ENCODE peak calls at places on chromosomes 6 and 20, in four cellular contexts. One of them, this sample, is unnamed.

GRCh38 chr6:38021571-38021970 is 202.0 kb downstream of the ZFAND3 start:
- DNase-seq in astrocyte: no peak
- DNase-seq in GM10248: no peak
- DNase-seq in psoas muscle: no peak
- DNase-seq in this sample: no peak

GRCh38 chr6:106149472-106150069 is 63.4 kb downstream of the PRDM1 start:
- DNase-seq in astrocyte: no peak
- DNase-seq in GM10248: no peak
- DNase-seq in psoas muscle: no peak
- DNase-seq in this sample: no peak

GRCh38 chr6:76840025-76840745 is 623.1 kb downstream of the HTR1B start:
- DNase-seq in astrocyte: no peak
- DNase-seq in GM10248: no peak
- DNase-seq in psoas muscle: no peak
- DNase-seq in this sample: no peak

GRCh38 chr6:150895898-150896632 is 30.6 kb downstream of the MTHFD1L start:
- DNase-seq in astrocyte: no peak
- DNase-seq in GM10248: no peak
- DNase-seq in psoas muscle: no peak
- DNase-seq in this sample: no peak

GRCh38 chr20:61524956-61525666 is 273.1 kb downstream of the CDH4 start:
- DNase-seq in astrocyte: no peak
- DNase-seq in GM10248: no peak
- DNase-seq in psoas muscle: no peak
- DNase-seq in this sample: no peak

GRCh38 chr6:68638225-68638900 is 3.3 kb downstream of the ADGRB3 start:
- DNase-seq in astrocyte: no peak
- DNase-seq in GM10248: peak; percentile 30
- DNase-seq in psoas muscle: peak; percentile 23
- DNase-seq in this sample: no peak

GRCh38 chr6:79798841-79799240 is 148.5 kb downstream of the ELOVL4 start:
- DNase-seq in astrocyte: no peak
- DNase-seq in GM10248: no peak
- DNase-seq in psoas muscle: no peak
- DNase-seq in this sample: no peak

GRCh38 chr6:23454090-23454998 is 671.7 kb upstream of the NRSN1 start:
- DNase-seq in astrocyte: peak; percentile 69
- DNase-seq in GM10248: no peak
- DNase-seq in psoas muscle: no peak
- DNase-seq in this sample: no peak

GRCh38 chr6:107390056-107390455 is 69.3 kb downstream of the PDSS2 start:
- DNase-seq in astrocyte: no peak
- DNase-seq in GM10248: no peak
- DNase-seq in psoas muscle: no peak
- DNase-seq in this sample: no peak

GRCh38 chr20:46051556-46052323 is 22.7 kb downstream of the SLC12A5 start:
- DNase-seq in astrocyte: no peak
- DNase-seq in GM10248: no peak
- DNase-seq in psoas muscle: no peak
- DNase-seq in this sample: no peak

GRCh38 chr6:137910843-137911456 is 43.9 kb downstream of the TNFAIP3 start:
- DNase-seq in astrocyte: no peak
- DNase-seq in GM10248: no peak
- DNase-seq in psoas muscle: no peak
- DNase-seq in this sample: no peak

GRCh38 chr6:137912813-137913212 is 45.8 kb downstream of the TNFAIP3 start:
- DNase-seq in astrocyte: no peak
- DNase-seq in GM10248: no peak
- DNase-seq in psoas muscle: no peak
- DNase-seq in this sample: no peak

GRCh38 chr6:137910424-137910834 is 43.4 kb downstream of the TNFAIP3 start:
- DNase-seq in astrocyte: peak; percentile 65
- DNase-seq in GM10248: no peak
- DNase-seq in psoas muscle: no peak
- DNase-seq in this sample: no peak

GRCh38 chr6:137913434-137913833 is 46.4 kb downstream of the TNFAIP3 start:
- DNase-seq in astrocyte: no peak
- DNase-seq in GM10248: no peak
- DNase-seq in psoas muscle: no peak
- DNase-seq in this sample: no peak

GRCh38 chr6:137911675-137912158 is 44.7 kb downstream of the TNFAIP3 start:
- DNase-seq in astrocyte: no peak
- DNase-seq in GM10248: no peak
- DNase-seq in psoas muscle: no peak
- DNase-seq in this sample: no peak
- TF ChIP-seq CTCF in astrocyte: no peak
- TF ChIP-seq CTCF in GM10248: no peak
- TF ChIP-seq CTCF in psoas muscle: no peak
- TF ChIP-seq CTCF in this sample: no peak

GRCh38 chr20:5221078-5221430 is 94.2 kb downstream of the CDS2 start:
- DNase-seq in astrocyte: no peak
- DNase-seq in GM10248: no peak
- DNase-seq in psoas muscle: no peak
- DNase-seq in this sample: no peak

GRCh38 chr20:5220334-5221077 is 93.7 kb downstream of the CDS2 start:
- DNase-seq in astrocyte: no peak
- DNase-seq in GM10248: peak; percentile 1
- DNase-seq in psoas muscle: no peak
- DNase-seq in this sample: no peak

GRCh38 chr20:5222919-5223634 is 93.7 kb downstream of the PROKR2 start:
- DNase-seq in astrocyte: peak; percentile 30
- DNase-seq in GM10248: peak; percentile 72
- DNase-seq in psoas muscle: peak; percentile 49
- DNase-seq in this sample: no peak
- TF ChIP-seq CTCF in astrocyte: peak; percentile 97
- TF ChIP-seq CTCF in GM10248: peak; percentile 95
- TF ChIP-seq CTCF in psoas muscle: peak; percentile 85
- TF ChIP-seq CTCF in this sample: no peak

GRCh38 chr6:154767419-154767818 is 34.2 kb downstream of the SCAF8 start:
- DNase-seq in astrocyte: no peak
- DNase-seq in GM10248: no peak
- DNase-seq in psoas muscle: no peak
- DNase-seq in this sample: no peak
- TF ChIP-seq CTCF in astrocyte: no peak
- TF ChIP-seq CTCF in GM10248: no peak
- TF ChIP-seq CTCF in psoas muscle: no peak
- TF ChIP-seq CTCF in this sample: no peak

DNA sequence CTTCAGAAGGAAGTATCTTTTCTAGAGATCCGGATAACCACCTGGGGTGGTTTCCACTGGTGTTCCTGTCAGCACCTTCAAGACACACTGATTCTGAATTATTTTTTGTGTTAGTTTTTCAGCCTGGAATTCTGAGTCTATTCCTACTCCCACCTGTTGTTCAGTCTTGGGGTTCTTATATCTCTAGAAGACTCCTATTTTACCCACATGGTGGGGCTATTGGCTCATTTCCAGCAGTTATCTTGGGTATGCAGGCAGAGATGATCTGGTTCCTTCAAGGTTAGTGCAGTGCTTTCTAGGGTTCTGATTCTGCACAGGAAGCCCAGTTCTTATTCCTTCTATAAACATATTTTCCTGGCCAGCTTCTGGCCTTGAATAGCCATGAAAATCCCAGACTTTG is 175.6 kb upstream of the PDE7B start:
- DNase-seq in astrocyte: no peak
- DNase-seq in GM10248: peak; percentile 18
- DNase-seq in psoas muscle: no peak
- DNase-seq in this sample: no peak
- TF ChIP-seq CTCF in astrocyte: no peak
- TF ChIP-seq CTCF in GM10248: peak; percentile 30
- TF ChIP-seq CTCF in psoas muscle: no peak
- TF ChIP-seq CTCF in this sample: peak; percentile 43